ENCODE peak calls at places on chromosomes 6 and 20, in six cellular contexts. Z, E, X, H, R and W are unnamed samples.

GRCh38 chr6:143163621-143164020 is 102.9 kb downstream of the AIG1 start:
- DNase-seq in Z (no peak), E (no peak), X (no peak), H (no peak), R (no peak), W (no peak)

GRCh38 chr6:27839303-27840081 is 72.7 kb downstream of the OR2B2 start:
- DNase-seq in Z (peak), E (peak), X (no peak), H (peak), R (no peak), W (peak)

GRCh38 chr6:2632368-2632767 is 118.4 kb downstream of the MYLK4 start:
- DNase-seq in Z (no peak), E (no peak), X (no peak), H (peak), R (no peak), W (peak)

GRCh38 chr20:48920527-48921167 is 864 bp upstream of the ARFGEF2 start:
- DNase-seq in Z (no peak), E (no peak), X (peak), H (no peak), R (no peak), W (no peak)

GRCh38 chr6:80638222-80639055 is 532.0 kb downstream of the BCKDHB start:
- DNase-seq in Z (no peak), E (peak), X (no peak), H (peak), R (peak), W (peak)

GRCh38 chr20:63032026-63032800 is 25.4 kb upstream of the BHLHE23 start:
- DNase-seq in Z (no peak), E (no peak), X (no peak), H (no peak), R (no peak), W (no peak)

GRCh38 chr6:88914885-88915598 is 48.4 kb downstream of the RNGTT start:
- DNase-seq in Z (no peak), E (no peak), X (no peak), H (peak), R (no peak), W (no peak)

GRCh38 chr20:23637282-23638221 is at the start of gene CST3:
- DNase-seq in Z (no peak), E (peak), X (no peak), H (peak), R (peak), W (peak)